ENCODE peak calls at places on chromosomes 1 and 21, in four cellular contexts. R is adrenal gland, I is suprapubic skin, T is stomach. L is an unnamed sample.

GRCh38 chr1:247089616-247090375 is 11.2 kb upstream of the ZNF670 start:
- DNase-seq in I (no peak), R (no peak), T (no peak), L (no peak)

GRCh38 chr1:9145021-9145668 is 16.2 kb upstream of the GPR157 start:
- DNase-seq in I (no peak), T (peak), R (peak), L (peak)

GRCh38 chr21:27802816-27803475 is 836.1 kb upstream of the ADAMTS5 start:
- DNase-seq in T (peak), I (no peak), R (peak), L (peak)

GRCh38 chr1:183365676-183366075 is 52.5 kb downstream of the NMNAT2 start:
- DNase-seq in I (no peak), T (no peak), R (no peak), L (peak)

GRCh38 chr1:230079211-230079590 is 12.2 kb downstream of the GALNT2 start:
- DNase-seq in R (no peak), I (no peak), T (no peak), L (no peak)

GRCh38 chr1:64861611-64862010 is 104.7 kb downstream of the JAK1 start:
- DNase-seq in I (no peak), R (no peak), T (peak), L (peak)

GRCh38 chr1:40708750-40709099 is 17.2 kb downstream of the NFYC start:
- DNase-seq in T (no peak), I (no peak), R (no peak), L (peak)

GRCh38 chr1:206445116-206445515 is 25.2 kb upstream of the IKBKE start:
- DNase-seq in T (no peak), R (peak), I (no peak), L (no peak)

GRCh38 chr21:28928578-28929124 is 64.0 kb downstream of the LTN1 start:
- DNase-seq in I (no peak), R (no peak), T (no peak), L (no peak)

GRCh38 chr1:99018313-99018712 is 13.7 kb upstream of the PLPPR5 start:
- DNase-seq in R (no peak), T (no peak), I (no peak), L (no peak)

GRCh38 chr1:181028241-181029014 is 5.4 kb upstream of the MR1 start:
- DNase-seq in T (no peak), R (no peak), I (no peak), L (no peak)

GRCh38 chr1:200376521-200376920 is 33.3 kb downstream of the ZNF281 start:
- DNase-seq in R (no peak), I (no peak), T (no peak), L (no peak)

GRCh38 chr1:2525524-2525895 is 886 bp downstream of the PANK4 start:
- DNase-seq in T (no peak), I (no peak), R (no peak), L (no peak)

GRCh38 chr1:93827633-93828436 is 51.2 kb downstream of the DNTTIP2 start:
- DNase-seq in R (no peak), T (no peak), I (no peak), L (no peak)

GRCh38 chr1:154970631-154971340 is at the start of gene SHC1:
- DNase-seq in I (peak), R (peak), T (peak), L (peak)

GRCh38 chr1:61114178-61114870 is 32.0 kb downstream of the NFIA start:
- DNase-seq in R (no peak), T (no peak), I (no peak), L (no peak)

GRCh38 chr1:245715291-245715701 is 560.5 kb downstream of the KIF26B start:
- DNase-seq in R (no peak), T (no peak), I (no peak), L (peak)

GRCh38 chr1:112956503-112957132 is 622 bp upstream of the SLC16A1 start:
- DNase-seq in I (no peak), R (no peak), T (no peak), L (no peak)

GRCh38 chr1:7265771-7266371 is 480.6 kb downstream of the CAMTA1 start:
- DNase-seq in R (no peak), I (peak), T (peak), L (peak)

GRCh38 chr1:86499987-86500593 is 31.4 kb downstream of the CLCA1 start:
- DNase-seq in R (no peak), T (no peak), I (no peak), L (no peak)

GRCh38 chr1:221031015-221031889 is 152.0 kb downstream of the HLX start:
- DNase-seq in T (no peak), I (no peak), R (no peak), L (no peak)

GRCh38 chr1:26861889-26862371 is 1.0 kb upstream of the SFN start:
- DNase-seq in I (no peak), R (no peak), T (no peak), L (peak)

GRCh38 chr1:97989094-97989680 is 68.4 kb upstream of the DPYD start:
- DNase-seq in T (no peak), I (no peak), R (no peak), L (no peak)

GRCh38 chr1:201264072-201264471 is 19.2 kb upstream of the PKP1 start:
- DNase-seq in R (no peak), T (peak), I (peak), L (no peak)

GRCh38 chr21:43829575-43830119 is 35.4 kb upstream of the AGPAT3 start:
- DNase-seq in I (no peak), R (no peak), T (no peak), L (no peak)
- TF ChIP-seq POLR2A in I (no peak), R (no peak), T (no peak), L (no peak)

DNA sequence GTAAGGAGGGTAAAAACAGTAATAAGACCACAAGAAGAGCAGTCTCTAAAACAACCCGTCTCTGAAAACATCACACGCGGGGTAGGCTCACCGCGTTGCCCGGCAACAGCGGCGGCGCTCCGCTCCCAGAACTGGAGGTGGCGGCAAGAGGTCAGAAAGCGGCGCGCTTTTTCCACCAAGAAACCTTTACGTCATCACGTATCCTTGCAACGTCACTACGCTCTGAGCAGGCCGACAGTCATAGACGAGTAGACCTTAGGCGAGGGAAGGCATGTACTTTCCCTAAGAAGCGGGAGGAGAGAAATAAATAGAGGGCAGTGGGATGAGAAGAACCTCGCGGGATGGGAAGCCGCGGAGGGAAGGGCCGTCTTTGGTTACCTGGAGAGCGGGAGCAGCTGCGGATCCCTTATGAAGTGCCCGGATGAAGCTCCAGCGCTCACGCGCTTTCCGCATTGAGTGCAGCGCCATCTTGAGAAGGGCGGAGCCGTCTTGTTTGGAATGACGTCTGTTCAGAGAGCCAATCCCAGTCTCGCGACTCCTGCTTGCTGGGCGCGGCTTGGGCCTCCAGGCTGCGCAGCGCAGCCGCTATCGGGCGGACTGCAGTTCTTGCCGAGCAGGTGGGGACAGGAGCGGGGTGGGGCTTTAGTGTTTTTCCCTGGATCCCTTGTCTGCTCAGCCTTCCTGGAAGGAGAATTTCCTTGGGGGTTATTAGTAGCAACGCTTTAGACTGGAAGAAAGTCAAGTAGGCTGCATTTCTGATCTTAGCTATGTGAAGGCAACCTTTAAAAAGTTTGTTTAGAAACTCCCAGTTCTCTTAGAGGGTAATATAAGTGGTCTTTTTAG is at the start of gene WARS2:
- DNase-seq in T (peak), I (peak), R (peak), L (peak)
- TF ChIP-seq POLR2A in T (no peak), I (no peak), R (peak), L (peak)

GRCh38 chr1:35175067-35176001 is 17.6 kb downstream of the SFPQ start:
- DNase-seq in T (no peak), I (no peak), R (no peak), L (no peak)
- TF ChIP-seq POLR2A in T (no peak), I (no peak), R (no peak), L (no peak)

GRCh38 chr1:18819211-18819610 is 40.2 kb downstream of the TAS1R2 start:
- DNase-seq in R (no peak), T (no peak), I (no peak), L (no peak)

GRCh38 chr1:18819986-18820790 is 39.3 kb downstream of the TAS1R2 start:
- DNase-seq in I (no peak), T (no peak), R (no peak), L (no peak)

GRCh38 chr1:18818036-18818435 is 41.4 kb downstream of the TAS1R2 start:
- DNase-seq in I (no peak), T (no peak), R (no peak), L (no peak)

GRCh38 chr1:18823438-18823837 is 36.0 kb downstream of the TAS1R2 start:
- DNase-seq in T (no peak), R (no peak), I (no peak), L (no peak)

DNA sequence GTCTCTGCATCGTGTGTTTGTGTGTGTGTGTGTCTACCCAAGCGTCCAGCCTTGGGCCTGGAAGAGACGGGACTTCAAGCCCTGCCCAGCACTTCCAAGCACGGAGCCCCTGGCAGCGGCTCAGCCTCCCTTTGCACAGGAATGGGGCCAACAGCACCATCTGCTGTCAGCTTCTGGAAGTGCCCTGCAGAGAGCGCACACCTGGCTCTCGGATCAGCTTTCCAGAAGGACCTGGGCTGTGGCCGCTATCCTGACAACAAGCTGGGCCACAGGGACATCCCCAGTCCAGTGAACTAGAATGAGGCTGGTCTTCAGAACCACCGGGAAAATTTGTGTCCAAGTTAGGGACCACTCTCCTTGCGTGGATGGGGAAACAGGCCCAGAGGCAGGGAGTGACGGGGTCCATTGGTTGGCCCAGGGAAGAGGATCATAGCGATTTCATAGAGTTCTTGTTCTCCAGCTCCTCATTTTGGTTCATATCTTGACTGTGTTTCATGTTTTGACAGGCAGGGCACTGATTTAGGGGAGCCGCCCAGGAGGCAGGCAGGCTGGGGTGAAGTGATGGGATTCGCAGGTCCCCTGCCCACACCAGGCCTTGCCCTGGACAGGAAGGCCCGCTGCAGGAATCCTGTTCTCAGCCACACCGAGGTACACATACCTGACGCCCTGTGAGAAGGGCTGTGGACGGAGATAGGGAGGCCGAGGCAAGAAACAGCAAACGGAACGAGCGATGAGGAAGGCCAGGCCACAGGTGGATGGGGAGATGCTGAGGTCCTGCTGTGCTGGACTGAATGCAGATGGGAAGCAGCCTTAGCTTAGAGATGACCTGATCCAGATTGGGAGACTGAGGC is 38.4 kb downstream of the TAS1R2 start:
- DNase-seq in T (peak), R (peak), I (no peak), L (peak)
- TF ChIP-seq POLR2A in T (no peak), R (no peak), I (no peak), L (no peak)

GRCh38 chr21:38813554-38813953 is 7.8 kb downstream of the ETS2 start:
- DNase-seq in I (no peak), T (no peak), R (no peak), L (no peak)

GRCh38 chr21:38813143-38813542 is 7.4 kb downstream of the ETS2 start:
- DNase-seq in R (no peak), I (no peak), T (no peak), L (no peak)

GRCh38 chr21:38814126-38815059 is 8.7 kb downstream of the ETS2 start:
- DNase-seq in R (no peak), I (no peak), T (no peak), L (no peak)

GRCh38 chr21:38816400-38816973 is 10.8 kb downstream of the ETS2 start:
- DNase-seq in T (no peak), I (no peak), R (no peak), L (no peak)

GRCh38 chr21:38815060-38815405 is 9.3 kb downstream of the ETS2 start:
- DNase-seq in I (no peak), T (no peak), R (no peak), L (peak)
- TF ChIP-seq POLR2A in I (no peak), T (no peak), R (no peak), L (no peak)

DNA sequence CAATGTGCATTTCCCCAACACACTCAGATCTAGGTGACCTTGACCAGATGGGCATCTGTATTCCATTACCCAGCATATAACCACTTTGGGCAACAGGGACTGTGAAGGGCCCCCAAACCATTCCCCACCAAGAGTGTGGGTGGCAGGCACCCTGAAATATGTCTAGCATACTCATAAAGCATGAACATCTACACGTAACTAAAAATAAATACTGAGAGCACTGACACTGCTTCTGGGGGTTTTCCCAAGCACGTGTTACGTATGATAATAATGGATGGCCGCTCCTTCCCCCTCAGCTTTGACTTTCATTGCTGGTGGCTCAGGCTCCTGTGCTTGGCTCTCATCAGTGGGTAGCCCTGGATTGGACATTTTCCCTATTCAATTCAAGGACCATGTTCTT is 39.1 kb downstream of the IGSF3 start:
- DNase-seq in I (no peak), R (no peak), T (no peak), L (no peak)
- TF ChIP-seq POLR2A in I (no peak), R (no peak), T (no peak), L (no peak)

L was measured in H54.